ENCODE peak calls at places on chromosome 15, in nine cellular contexts. D is K562, N is SK-N-SH, G is A549, O is WTC11, F is GM12878, C is H1, I is HepG2, A is NB4. J is an unnamed sample.

GRCh38 chr15:92709064-92709463 is 53.5 kb upstream of the FAM174B start:
- DNase-seq in D (no peak), N (peak), G (no peak), O (no peak), F (no peak), C (no peak), I (no peak), A (no peak), J (no peak)

GRCh38 chr15:39801641-39802309 is 19.1 kb upstream of the FSIP1 start:
- DNase-seq in D (peak), N (no peak), G (peak), O (peak), F (no peak), C (no peak), I (peak), A (peak), J (peak)

GRCh38 chr15:67281714-67282113 is 27.1 kb downstream of the IQCH start:
- DNase-seq in D (no peak), N (no peak), G (no peak), O (no peak), F (no peak), C (no peak), I (no peak), A (no peak), J (no peak)

GRCh38 chr15:79071901-79072300 is 18.7 kb downstream of the RASGRF1 start:
- DNase-seq in D (no peak), N (no peak), G (no peak), O (no peak), F (no peak), C (no peak), I (no peak), A (no peak), J (no peak)

GRCh38 chr15:34085746-34086145 is 15.9 kb downstream of the EMC7 start:
- DNase-seq in D (no peak), N (no peak), G (no peak), O (no peak), F (no peak), C (no peak), I (no peak), A (no peak), J (no peak)

GRCh38 chr15:99253381-99254090 is 2.3 kb downstream of the LRRC28 start:
- DNase-seq in D (no peak), N (peak), G (no peak), O (no peak), F (no peak), C (no peak), I (no peak), A (no peak), J (no peak)

GRCh38 chr15:64426845-64427465 is 33.4 kb upstream of the ZNF609 start:
- DNase-seq in D (no peak), N (no peak), G (peak), O (no peak), F (no peak), C (no peak), I (peak), A (peak), J (peak)

GRCh38 chr15:85691350-85692240 is 103.1 kb downstream of the KLHL25 start:
- DNase-seq in D (no peak), N (no peak), G (no peak), O (no peak), F (peak), C (no peak), I (no peak), A (no peak), J (no peak)

GRCh38 chr15:20340331-20340811 is 201.2 kb downstream of the GOLGA6L6 start:
- DNase-seq in D (peak), N (peak), G (peak), O (peak), F (no peak), C (no peak), I (no peak), A (no peak), J (no peak)

GRCh38 chr15:47959617-47960398 is 161.0 kb upstream of the SLC24A5 start:
- DNase-seq in D (no peak), N (no peak), G (no peak), O (no peak), F (peak), C (no peak), I (no peak), A (peak), J (no peak)

GRCh38 chr15:25684521-25685215 is 178.5 kb downstream of the ATP10A start:
- DNase-seq in D (no peak), N (no peak), G (no peak), O (no peak), F (no peak), C (no peak), I (no peak), A (no peak), J (no peak)

GRCh38 chr15:84600687-84601554 is at the start of gene ZSCAN2:
- DNase-seq in D (peak), N (peak), G (peak), O (peak), F (peak), C (peak), I (peak), A (peak), J (peak)

GRCh38 chr15:39287322-39288195 is 293.3 kb upstream of the THBS1 start:
- DNase-seq in D (no peak), N (no peak), G (no peak), O (no peak), F (no peak), C (no peak), I (no peak), A (peak), J (no peak)

GRCh38 chr15:74304459-74304858 is 63.0 kb downstream of the CYP11A1 start:
- DNase-seq in D (peak), N (peak), G (no peak), O (no peak), F (no peak), C (no peak), I (no peak), A (no peak), J (no peak)

GRCh38 chr15:70566989-70567388 is 196.4 kb downstream of the UACA start:
- DNase-seq in D (no peak), N (no peak), G (no peak), O (no peak), F (no peak), C (no peak), I (no peak), A (no peak), J (no peak)

GRCh38 chr15:80549191-80549590 is 145.0 kb downstream of the ARNT2 start:
- DNase-seq in D (no peak), N (no peak), G (no peak), O (no peak), F (no peak), C (no peak), I (no peak), A (no peak), J (no peak)

GRCh38 chr15:100704281-100705055 is 102.1 kb downstream of the ASB7 start:
- DNase-seq in D (no peak), N (no peak), G (no peak), O (no peak), F (no peak), C (no peak), I (no peak), A (no peak), J (no peak)

GRCh38 chr15:68427961-68428360 is 4.0 kb downstream of the ITGA11 start:
- DNase-seq in D (no peak), N (no peak), G (no peak), O (no peak), F (no peak), C (no peak), I (no peak), A (no peak), J (no peak)

GRCh38 chr15:68700395-68701123 is 120.1 kb downstream of the ANP32A start:
- DNase-seq in D (no peak), N (peak), G (no peak), O (peak), F (no peak), C (peak), I (no peak), A (no peak), J (no peak)

GRCh38 chr15:68366314-68366713 is 65.6 kb downstream of the ITGA11 start:
- DNase-seq in D (no peak), N (no peak), G (no peak), O (peak), F (no peak), C (no peak), I (no peak), A (peak), J (no peak)

GRCh38 chr15:47937834-47938233 is 183.0 kb upstream of the SLC24A5 start:
- DNase-seq in D (no peak), N (no peak), G (no peak), O (no peak), F (no peak), C (no peak), I (no peak), A (no peak), J (no peak)

GRCh38 chr15:83960192-83960829 is 275.3 kb upstream of the GOLGA6L4 start:
- DNase-seq in D (no peak), N (no peak), G (no peak), O (no peak), F (no peak), C (no peak), I (no peak), A (no peak), J (no peak)

GRCh38 chr15:82317091-82317489 is 32.2 kb downstream of the GOLGA6L10 start:
- DNase-seq in D (peak), N (no peak), G (no peak), O (no peak), F (no peak), C (no peak), I (no peak), A (no peak), J (no peak)

GRCh38 chr15:68364028-68364659 is 67.8 kb downstream of the ITGA11 start:
- DNase-seq in D (no peak), N (no peak), G (no peak), O (no peak), F (no peak), C (no peak), I (no peak), A (no peak), J (no peak)

GRCh38 chr15:92808611-92809063 is 91.5 kb upstream of the CHD2 start:
- DNase-seq in D (peak), N (peak), G (peak), O (no peak), F (no peak), C (no peak), I (no peak), A (peak), J (no peak)

GRCh38 chr15:52383100-52383588 is 87.5 kb upstream of the MYO5C start:
- DNase-seq in D (no peak), N (no peak), G (no peak), O (no peak), F (peak), C (no peak), I (no peak), A (no peak), J (no peak)

GRCh38 chr15:52382647-52383046 is 87.0 kb upstream of the MYO5C start:
- DNase-seq in D (no peak), N (no peak), G (no peak), O (no peak), F (peak), C (no peak), I (no peak), A (no peak), J (no peak)

GRCh38 chr15:52378746-52379394 is 83.3 kb upstream of the MYO5C start:
- DNase-seq in D (no peak), N (no peak), G (no peak), O (no peak), F (peak), C (no peak), I (no peak), A (no peak), J (no peak)

DNA sequence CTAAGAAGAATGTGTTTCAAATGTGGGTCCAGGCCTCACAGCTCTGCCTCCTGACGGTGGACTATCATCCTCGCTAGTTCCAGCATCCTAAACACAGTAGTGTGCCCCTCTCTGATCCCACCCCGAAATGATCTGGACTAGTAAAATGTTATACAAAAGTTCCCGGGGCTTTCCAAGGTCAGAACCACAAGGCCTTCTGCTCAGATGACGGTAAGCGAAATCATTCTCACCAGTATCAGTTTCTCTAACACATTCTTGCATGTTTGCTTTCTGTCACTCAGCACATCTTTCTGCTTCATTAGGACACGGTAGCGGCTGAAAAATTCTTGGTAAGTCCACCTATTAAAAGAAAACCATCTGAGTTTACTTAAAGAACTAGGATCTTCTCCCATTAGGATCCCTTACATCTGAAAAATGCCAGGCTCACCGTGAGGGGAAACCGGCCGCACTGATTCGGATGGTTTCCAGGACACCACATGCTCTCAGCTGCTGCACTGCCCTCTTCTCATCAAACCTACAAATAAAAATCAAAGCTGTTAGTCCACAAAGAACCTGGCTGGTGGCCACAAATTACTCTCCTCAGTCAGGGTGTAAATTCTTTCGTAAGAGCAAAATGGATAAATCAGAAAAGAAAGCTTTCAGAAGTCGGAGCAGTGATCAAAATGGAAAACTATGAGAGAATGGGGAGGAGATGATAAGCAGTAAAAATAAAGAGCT is 83.9 kb upstream of the MYO5C start:
- DNase-seq in D (no peak), N (no peak), G (no peak), O (no peak), F (peak), C (no peak), I (no peak), A (no peak), J (no peak)
- TF ChIP-seq MAX in D (no peak), N (no peak), G (no peak), O (no peak), F (no peak), C (no peak), I (no peak), A (no peak), J (no peak)

DNA sequence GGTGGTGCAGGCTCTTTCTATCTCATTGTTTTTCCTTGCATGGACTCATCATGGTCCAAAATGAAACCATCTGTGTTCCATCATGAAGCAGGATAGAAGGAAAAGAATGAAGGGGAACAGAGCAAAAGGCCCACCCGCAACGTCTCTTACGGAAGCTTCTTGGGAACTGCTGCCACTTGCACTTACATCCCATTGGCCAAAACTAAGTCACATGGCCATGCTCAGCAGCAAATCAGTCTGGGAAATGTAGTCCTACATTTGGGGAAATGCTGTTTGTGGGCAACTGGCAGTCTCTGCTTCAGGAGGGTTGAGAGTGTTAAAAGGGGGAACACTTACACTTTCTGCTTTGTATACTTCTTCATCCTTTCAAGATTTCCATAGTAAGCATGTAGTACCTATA is 191.6 kb downstream of the SV2B start:
- DNase-seq in D (peak), N (peak), G (peak), O (peak), F (no peak), C (no peak), I (no peak), A (peak), J (peak)
- TF ChIP-seq MAX in D (no peak), N (no peak), G (no peak), O (no peak), F (no peak), C (no peak), I (no peak), A (peak), J (peak)

DNA sequence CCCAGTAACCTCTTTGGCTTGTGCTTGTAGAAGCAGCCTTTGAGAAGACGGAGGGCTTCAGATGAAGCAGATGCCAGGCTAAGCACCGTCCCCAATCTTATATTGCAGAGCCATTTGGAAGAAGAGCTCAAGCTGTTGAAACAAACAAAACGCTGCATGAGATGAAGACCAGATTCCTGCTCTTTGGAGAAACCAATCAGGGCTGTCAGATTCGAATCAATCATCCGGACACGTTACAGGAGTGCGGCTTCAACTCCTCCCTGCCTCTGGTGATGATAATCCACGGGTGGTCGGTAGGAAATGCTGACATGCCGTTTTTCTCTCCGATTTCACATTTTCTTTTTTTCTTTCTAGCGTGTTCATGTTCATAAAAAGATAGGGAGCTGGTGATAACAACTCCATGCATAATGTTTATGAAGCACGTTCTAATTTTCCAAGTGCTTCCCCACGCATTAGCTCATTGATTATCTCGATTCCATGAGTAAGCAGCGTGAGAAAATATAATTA is 106.5 kb downstream of the LIPC start:
- DNase-seq in D (no peak), N (no peak), G (no peak), O (no peak), F (no peak), C (no peak), I (no peak), A (no peak), J (no peak)
- TF ChIP-seq MAX in D (no peak), N (no peak), G (no peak), O (no peak), F (no peak), C (no peak), I (no peak), A (no peak), J (no peak)

DNA sequence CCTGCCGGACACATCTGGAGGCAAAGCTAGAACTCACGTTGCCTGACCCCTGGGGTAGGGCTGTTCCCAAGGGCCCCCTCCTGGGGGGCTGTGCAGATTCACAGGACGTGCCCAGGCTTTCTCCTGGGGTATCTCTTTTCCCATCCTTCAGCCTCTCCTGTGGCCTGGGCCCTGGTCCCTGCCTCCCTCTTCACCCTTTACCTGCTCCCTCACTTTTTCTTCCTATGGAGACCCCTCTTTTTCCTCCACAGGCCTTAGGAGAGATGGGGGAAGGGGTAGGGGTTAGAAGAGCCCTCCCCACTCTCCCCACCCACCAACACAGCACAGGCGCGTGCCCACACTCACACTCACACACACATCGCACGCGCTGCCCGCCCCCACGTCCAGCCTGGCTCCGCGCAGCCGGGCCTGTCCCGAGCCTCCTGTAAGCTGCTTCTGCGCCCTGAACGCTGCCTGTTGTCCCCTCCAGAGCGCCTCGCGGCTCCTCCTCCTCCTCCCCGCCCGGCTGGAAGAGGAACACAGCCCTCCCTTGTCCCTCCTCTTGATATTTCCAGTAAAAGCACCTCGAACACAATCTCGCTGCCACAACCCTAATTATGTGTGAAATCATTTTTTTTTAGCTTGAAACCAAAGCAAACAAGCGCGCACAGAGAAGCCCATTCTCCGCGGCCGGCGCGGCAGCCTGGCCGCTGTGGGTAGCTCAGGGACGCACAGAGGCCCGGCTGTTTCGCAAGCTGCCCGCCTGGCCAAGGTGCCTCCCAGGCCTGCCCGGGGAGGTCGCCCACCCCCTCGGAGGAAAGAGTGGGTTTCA is 33.9 kb upstream of the ACAN start:
- DNase-seq in D (no peak), N (peak), G (no peak), O (peak), F (no peak), C (no peak), I (no peak), A (no peak), J (no peak)
- TF ChIP-seq MAX in D (no peak), N (no peak), G (no peak), O (no peak), F (no peak), C (no peak), I (no peak), A (no peak), J (no peak)

GRCh38 chr15:27495963-27496459 is 525.0 kb downstream of the GABRG3 start:
- DNase-seq in D (no peak), N (no peak), G (no peak), O (no peak), F (no peak), C (no peak), I (no peak), A (no peak), J (no peak)

GRCh38 chr15:27490867-27491595 is 520.0 kb downstream of the GABRG3 start:
- DNase-seq in D (no peak), N (no peak), G (no peak), O (no peak), F (no peak), C (no peak), I (no peak), A (no peak), J (no peak)

GRCh38 chr15:27486676-27487290 is 515.8 kb downstream of the GABRG3 start:
- DNase-seq in D (no peak), N (no peak), G (no peak), O (no peak), F (no peak), C (no peak), I (no peak), A (no peak), J (no peak)

GRCh38 chr15:27487846-27488245 is 516.9 kb downstream of the GABRG3 start:
- DNase-seq in D (no peak), N (no peak), G (no peak), O (no peak), F (no peak), C (no peak), I (no peak), A (no peak), J (no peak)

GRCh38 chr15:27492021-27492621 is 521.1 kb downstream of the GABRG3 start:
- DNase-seq in D (no peak), N (no peak), G (no peak), O (no peak), F (no peak), C (no peak), I (no peak), A (no peak), J (no peak)
- TF ChIP-seq MAX in D (no peak), N (no peak), G (no peak), O (no peak), F (no peak), C (no peak), I (no peak), A (no peak), J (no peak)

GRCh38 chr15:95291878-95292472 is 1038.5 kb upstream of the NR2F2 start:
- DNase-seq in D (peak), N (peak), G (peak), O (no peak), F (no peak), C (no peak), I (peak), A (peak), J (peak)
- TF ChIP-seq MAX in D (no peak), N (no peak), G (no peak), O (no peak), F (no peak), C (no peak), I (no peak), A (no peak), J (peak)

J was measured in HCT116.